ENCODE peak calls at places on chromosomes 11 and 22, in seven cellular contexts. D, Z, E, I, O, M and L are unnamed samples.

GRCh38 chr22:37007666-37008065 is 11.6 kb downstream of the TST start:
- DNase-seq in D (no peak), Z (no peak), E (peak), I (no peak), O (no peak), M (no peak), L (no peak)

GRCh38 chr11:73152861-73153483 is 10.9 kb upstream of the FCHSD2 start:
- DNase-seq in D (peak), Z (no peak), E (peak), I (peak), O (no peak), M (no peak), L (no peak)

GRCh38 chr11:30478923-30479322 is 107.2 kb downstream of the MPPED2 start:
- DNase-seq in D (no peak), Z (no peak), E (peak), I (no peak), O (no peak), M (peak), L (no peak)

GRCh38 chr11:46727952-46728658 is 9.1 kb downstream of the F2 start:
- DNase-seq in D (no peak), Z (peak), E (no peak), I (no peak), O (no peak), M (no peak), L (no peak)

GRCh38 chr11:102717280-102717679 is 7.5 kb downstream of the MMP8 start:
- DNase-seq in D (no peak), Z (no peak), E (no peak), I (no peak), O (no peak), M (no peak), L (no peak)

GRCh38 chr22:33451851-33452469 is 393.8 kb upstream of the SYN3 start:
- DNase-seq in D (no peak), Z (no peak), E (no peak), I (no peak), O (no peak), M (no peak), L (no peak)

GRCh38 chr22:45934659-45935341 is 42.2 kb downstream of the WNT7B start:
- DNase-seq in D (no peak), Z (peak), E (no peak), I (peak), O (no peak), M (no peak), L (no peak)

GRCh38 chr22:47693606-47694005 is 931.2 kb downstream of the TBC1D22A start:
- DNase-seq in D (no peak), Z (no peak), E (no peak), I (no peak), O (no peak), M (no peak), L (no peak)

GRCh38 chr11:66933508-66933907 is 24.7 kb downstream of the PC start:
- DNase-seq in D (no peak), Z (no peak), E (no peak), I (no peak), O (no peak), M (no peak), L (no peak)

GRCh38 chr11:65477271-65478029 is 21.4 kb upstream of the MALAT1 start:
- DNase-seq in D (peak), Z (peak), E (peak), I (peak), O (peak), M (peak), L (peak)

GRCh38 chr11:126628790-126629621 is 273.5 kb downstream of the ST3GAL4 start:
- DNase-seq in D (no peak), Z (peak), E (no peak), I (no peak), O (no peak), M (no peak), L (no peak)

GRCh38 chr11:112159098-112159761 is 4.7 kb downstream of the IL18 start:
- DNase-seq in D (no peak), Z (no peak), E (no peak), I (no peak), O (no peak), M (no peak), L (no peak)

GRCh38 chr22:40764743-40765441 is 54.3 kb downstream of the SLC25A17 start:
- DNase-seq in D (no peak), Z (no peak), E (no peak), I (no peak), O (no peak), M (no peak), L (no peak)

GRCh38 chr11:69320756-69321741 is 27.1 kb downstream of the MYEOV start:
- DNase-seq in D (no peak), Z (no peak), E (no peak), I (no peak), O (no peak), M (no peak), L (no peak)

DNA sequence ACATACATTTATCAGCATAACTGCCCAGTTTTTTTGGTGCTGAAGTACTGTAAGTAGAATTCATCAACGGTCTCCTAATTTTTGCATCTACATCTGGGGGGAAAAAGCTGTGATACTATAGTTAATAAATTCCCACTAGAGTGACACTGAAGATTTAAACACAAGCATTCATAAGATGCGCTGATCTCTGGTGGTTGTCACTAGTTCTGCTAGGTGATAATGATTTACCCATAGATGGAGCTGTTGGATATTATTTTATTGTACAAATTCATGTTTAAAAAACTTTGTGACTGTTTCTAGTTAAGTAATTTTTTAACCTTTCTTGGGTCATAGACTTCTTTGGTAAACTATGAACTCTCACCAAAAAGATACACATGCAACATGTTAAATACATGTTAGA is 106.6 kb downstream of the EMSY start:
- DNase-seq in D (no peak), Z (no peak), E (no peak), I (no peak), O (no peak), M (no peak), L (no peak)
- TF ChIP-seq CTCF in D (peak), Z (peak), E (no peak), I (no peak), O (no peak), M (no peak), L (no peak)

DNA sequence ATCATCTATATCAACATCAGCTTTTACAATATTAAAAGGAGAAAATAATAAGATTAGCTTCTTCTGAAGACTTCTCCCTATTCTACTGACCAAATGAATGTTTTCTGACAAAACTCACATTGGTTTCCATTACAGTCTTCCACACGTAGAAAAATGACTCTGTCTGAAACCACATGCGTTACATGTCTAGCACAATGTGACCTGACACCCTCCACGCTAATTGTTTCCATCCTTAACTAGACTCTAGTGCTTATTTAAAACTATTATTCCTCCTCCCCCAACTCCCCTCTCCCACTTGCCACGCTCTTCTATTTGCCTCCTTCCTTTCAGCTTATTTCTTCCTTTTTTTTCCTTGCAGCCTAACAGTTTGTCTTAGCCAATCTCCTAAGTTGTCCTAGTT is 172.1 kb downstream of the ADAMTS15 start:
- DNase-seq in D (no peak), Z (no peak), E (no peak), I (no peak), O (no peak), M (no peak), L (no peak)
- TF ChIP-seq CTCF in D (no peak), Z (no peak), E (no peak), I (no peak), O (no peak), M (no peak), L (no peak)

GRCh38 chr11:123235117-123235686 is 40.2 kb upstream of the CLMP start:
- DNase-seq in D (peak), Z (no peak), E (peak), I (peak), O (peak), M (peak), L (no peak)
- TF ChIP-seq CTCF in D (peak), Z (peak), E (peak), I (no peak), O (peak), M (peak), L (peak)

GRCh38 chr11:93740802-93741093 is 547 bp downstream of the TAF1D start:
- DNase-seq in D (peak), Z (peak), E (peak), I (peak), O (peak), M (peak), L (peak)
- TF ChIP-seq CTCF in D (no peak), Z (no peak), E (no peak), I (no peak), O (no peak), M (no peak), L (peak)

DNA sequence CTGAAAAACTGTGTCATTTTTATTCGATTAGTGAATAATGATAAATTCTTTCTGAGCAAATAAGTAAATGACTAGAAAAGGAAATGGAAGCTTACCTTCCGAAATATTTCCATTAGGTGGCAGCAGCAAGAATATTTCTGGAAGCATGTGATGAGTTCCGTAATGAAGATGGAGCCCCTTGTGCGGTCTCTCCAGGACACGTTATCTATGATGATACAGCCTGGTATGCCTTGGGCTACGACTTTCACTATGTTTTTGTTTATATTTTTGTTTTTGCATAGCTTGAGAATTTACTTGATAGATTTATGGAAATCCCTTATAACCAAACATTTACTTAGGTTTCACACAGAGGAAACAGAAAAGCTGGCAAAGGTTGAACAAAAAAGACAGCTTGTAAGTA is 25.7 kb downstream of the CASP5 start:
- DNase-seq in D (no peak), Z (no peak), E (no peak), I (no peak), O (no peak), M (no peak), L (no peak)
- TF ChIP-seq CTCF in D (no peak), Z (no peak), E (no peak), I (no peak), O (no peak), M (peak), L (no peak)

GRCh38 chr11:122020902-122021301 is 95.1 kb downstream of the BLID start:
- DNase-seq in D (no peak), Z (no peak), E (no peak), I (no peak), O (no peak), M (peak), L (no peak)
- TF ChIP-seq CTCF in D (no peak), Z (peak), E (peak), I (peak), O (peak), M (peak), L (peak)

GRCh38 chr11:76713499-76713898 is 43.0 kb upstream of the LRRC32 start:
- DNase-seq in D (no peak), Z (no peak), E (no peak), I (no peak), O (no peak), M (no peak), L (no peak)

GRCh38 chr11:76712125-76712524 is 41.6 kb upstream of the LRRC32 start:
- DNase-seq in D (no peak), Z (no peak), E (no peak), I (no peak), O (no peak), M (no peak), L (no peak)

GRCh38 chr11:76717369-76717768 is 46.8 kb upstream of the LRRC32 start:
- DNase-seq in D (no peak), Z (no peak), E (no peak), I (no peak), O (no peak), M (no peak), L (no peak)

GRCh38 chr11:76716268-76716667 is 45.7 kb upstream of the LRRC32 start:
- DNase-seq in D (no peak), Z (no peak), E (no peak), I (no peak), O (no peak), M (no peak), L (no peak)

DNA sequence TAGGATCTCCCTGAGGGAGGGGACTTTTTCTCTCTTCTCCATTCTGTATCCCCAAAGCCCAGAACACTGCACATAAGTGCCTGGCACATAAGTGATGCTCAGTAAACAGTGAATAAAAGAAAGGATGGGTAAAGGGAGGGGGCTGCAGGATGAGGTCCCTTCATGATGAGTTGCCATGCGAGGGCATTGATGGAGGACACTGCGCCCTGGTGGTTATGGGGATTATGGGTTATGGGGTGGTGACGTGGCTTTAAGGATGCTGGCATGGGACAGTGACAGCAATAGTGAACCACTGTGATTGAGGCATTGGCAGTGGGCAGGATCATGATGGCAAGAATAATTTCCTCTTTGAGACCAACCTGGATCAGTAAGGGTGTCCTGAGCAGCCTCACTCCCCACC is 43.9 kb upstream of the LRRC32 start:
- DNase-seq in D (no peak), Z (no peak), E (no peak), I (no peak), O (no peak), M (no peak), L (no peak)
- TF ChIP-seq CTCF in D (no peak), Z (no peak), E (peak), I (no peak), O (no peak), M (no peak), L (no peak)